ENCODE peak calls at places on chromosomes 12 and 14, in seven cellular contexts. U is GM12878, Q is SK-N-SH, R is HCT116, O is K562, D is GM23338, E is HepG2. J is an unnamed sample.

GRCh38 chr14:36052681-36053080 is 123.8 kb downstream of the PTCSC3 start:
- DNase-seq in U (no peak), Q (no peak), R (no peak), O (no peak), D (no peak), E (no peak), J (no peak)

GRCh38 chr14:88386395-88386794 is 938 bp downstream of the SPATA7 start:
- DNase-seq in U (no peak), Q (no peak), R (no peak), O (no peak), D (no peak), E (no peak), J (no peak)

GRCh38 chr12:103780093-103780440 is 61.0 kb downstream of the NT5DC3 start:
- DNase-seq in U (no peak), Q (no peak), R (no peak), O (no peak), D (no peak), E (no peak), J (no peak)

GRCh38 chr12:15770581-15770980 is 18.6 kb downstream of the EPS8 start:
- DNase-seq in U (no peak), Q (no peak), R (no peak), O (no peak), D (no peak), E (no peak), J (no peak)

GRCh38 chr12:109493090-109493489 is 15.7 kb downstream of the UBE3B start:
- DNase-seq in U (no peak), Q (no peak), R (no peak), O (no peak), D (no peak), E (no peak), J (no peak)

GRCh38 chr12:108374596-108375320 is 35.6 kb upstream of the CMKLR1 start:
- DNase-seq in U (no peak), Q (no peak), R (no peak), O (no peak), D (no peak), E (no peak), J (no peak)

GRCh38 chr12:115433014-115433634 is 749.1 kb upstream of the TBX3 start:
- DNase-seq in U (no peak), Q (no peak), R (no peak), O (no peak), D (peak), E (peak), J (no peak)

GRCh38 chr12:89862511-89863331 is 154.1 kb upstream of the ATP2B1 start:
- DNase-seq in U (peak), Q (no peak), R (no peak), O (peak), D (no peak), E (no peak), J (peak)

GRCh38 chr12:94265521-94265920 is 117.1 kb downstream of the PLXNC1 start:
- DNase-seq in U (no peak), Q (no peak), R (no peak), O (no peak), D (no peak), E (no peak), J (no peak)

GRCh38 chr12:42498549-42499247 is 90.8 kb downstream of the PRICKLE1 start:
- DNase-seq in U (no peak), Q (no peak), R (no peak), O (no peak), D (no peak), E (no peak), J (no peak)

GRCh38 chr14:58709949-58710348 is 72.2 kb downstream of the DACT1 start:
- DNase-seq in U (no peak), Q (no peak), R (no peak), O (no peak), D (no peak), E (no peak), J (no peak)

GRCh38 chr12:56601503-56601902 is 28.6 kb downstream of the BAZ2A start:
- DNase-seq in U (no peak), Q (peak), R (no peak), O (peak), D (peak), E (no peak), J (peak)

GRCh38 chr12:51917746-51918453 is 10.6 kb downstream of the ACVRL1 start:
- DNase-seq in U (no peak), Q (peak), R (no peak), O (peak), D (no peak), E (no peak), J (no peak)

GRCh38 chr14:50823763-50824636 is 7.0 kb downstream of the NIN start:
- DNase-seq in U (peak), Q (no peak), R (no peak), O (no peak), D (peak), E (no peak), J (no peak)

GRCh38 chr14:45698462-45699134 is 445.6 kb upstream of the MIS18BP1 start:
- DNase-seq in U (no peak), Q (no peak), R (no peak), O (no peak), D (no peak), E (no peak), J (no peak)

DNA sequence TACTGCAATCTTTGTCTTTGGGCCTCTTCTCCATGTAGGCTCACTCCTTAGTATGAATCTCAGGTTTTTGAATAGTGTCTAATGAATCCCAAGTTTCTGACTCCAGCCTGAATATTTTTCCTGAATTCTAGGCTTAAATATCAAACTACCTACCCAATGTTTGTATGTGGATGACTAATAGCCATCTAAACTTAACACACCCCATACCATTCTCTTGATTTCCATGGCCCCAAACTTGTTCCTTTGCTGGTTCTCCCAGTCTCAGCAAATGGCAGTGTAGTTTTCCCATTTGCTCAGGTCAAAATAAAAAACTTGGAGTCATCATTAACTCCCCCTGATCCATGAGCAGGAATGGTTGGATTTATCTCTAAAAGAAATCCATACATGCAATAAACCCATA is 18.8 kb upstream of the SDR39U1 start:
- DNase-seq in U (no peak), Q (no peak), R (no peak), O (no peak), D (no peak), E (no peak), J (no peak)
- H3K4me3 ChIP-seq in U (no peak), Q (no peak), R (no peak), O (no peak), D (no peak), E (no peak), J (no peak)

DNA sequence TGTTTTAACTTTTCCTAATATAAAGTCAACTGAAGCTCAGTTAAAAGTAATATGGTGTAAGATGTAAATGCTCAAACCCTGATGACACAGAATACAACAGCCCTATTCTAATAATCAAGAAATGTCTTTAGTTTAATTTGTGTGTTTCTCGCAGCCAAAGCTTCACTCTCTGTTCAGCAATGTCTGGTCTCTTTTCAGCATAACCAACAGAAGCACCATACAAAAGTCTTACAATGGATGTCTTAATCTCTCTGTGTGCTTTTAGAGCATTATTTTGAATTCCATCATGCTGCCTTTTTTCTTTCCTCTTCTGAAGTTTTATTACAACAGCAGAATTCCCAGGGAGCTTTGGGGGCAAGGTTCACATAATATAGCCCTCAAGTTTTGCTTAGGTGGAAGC is 210.2 kb upstream of the NPAS3 start:
- DNase-seq in U (no peak), Q (no peak), R (no peak), O (no peak), D (no peak), E (no peak), J (no peak)
- TF ChIP-seq POLR2AphosphoS5 in U (no peak), Q (no peak), R (no peak), O (no peak), D (no peak), E (no peak), J (no peak)

GRCh38 chr12:27635349-27635972 is 60.8 kb upstream of the REP15 start:
- DNase-seq in U (no peak), Q (peak), R (peak), O (peak), D (peak), E (peak), J (no peak)
- TF ChIP-seq REST in U (no peak), Q (no peak), R (no peak), O (no peak), D (no peak), E (no peak), J (no peak)

DNA sequence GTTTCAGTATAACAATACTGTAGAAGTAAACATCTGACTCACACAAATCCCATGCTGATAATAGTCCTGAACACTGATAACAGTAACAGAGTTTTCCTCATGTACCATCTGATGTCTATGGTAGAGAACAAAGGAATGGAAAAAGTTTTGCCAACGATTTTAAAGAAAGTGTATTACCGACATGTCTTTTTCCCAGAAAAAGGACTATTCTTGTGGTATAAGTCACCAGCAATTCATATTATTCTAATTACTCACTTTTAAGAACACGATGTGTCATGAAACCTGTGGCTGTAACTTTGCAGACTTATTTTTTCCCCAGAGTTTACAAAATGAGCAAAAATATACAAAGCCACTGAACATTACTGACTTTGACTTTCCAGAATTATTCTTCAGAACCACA is 40.1 kb upstream of the DCN start:
- DNase-seq in U (no peak), Q (no peak), R (no peak), O (no peak), D (no peak), E (no peak), J (no peak)
- H3K4me3 ChIP-seq in U (no peak), Q (no peak), R (no peak), O (no peak), D (no peak), E (no peak), J (no peak)

GRCh38 chr14:104973215-104974145 is 4.7 kb downstream of the AHNAK2 start:
- DNase-seq in U (no peak), Q (no peak), R (peak), O (no peak), D (no peak), E (no peak), J (no peak)
- TF ChIP-seq POLR2AphosphoS5 in U (no peak), Q (peak), R (peak), O (no peak), D (no peak), E (no peak), J (no peak)

GRCh38 chr12:3127832-3128231 is 50.7 kb downstream of the TSPAN9 start:
- DNase-seq in U (no peak), Q (no peak), R (no peak), O (no peak), D (no peak), E (no peak), J (no peak)

GRCh38 chr12:3131129-3131528 is 54.0 kb downstream of the TSPAN9 start:
- DNase-seq in U (no peak), Q (no peak), R (no peak), O (no peak), D (no peak), E (no peak), J (no peak)

GRCh38 chr12:3128498-3129293 is 51.5 kb downstream of the TSPAN9 start:
- DNase-seq in U (no peak), Q (no peak), R (no peak), O (no peak), D (no peak), E (no peak), J (no peak)

GRCh38 chr12:3130053-3130805 is 53.0 kb downstream of the TSPAN9 start:
- DNase-seq in U (no peak), Q (peak), R (no peak), O (no peak), D (no peak), E (no peak), J (peak)

DNA sequence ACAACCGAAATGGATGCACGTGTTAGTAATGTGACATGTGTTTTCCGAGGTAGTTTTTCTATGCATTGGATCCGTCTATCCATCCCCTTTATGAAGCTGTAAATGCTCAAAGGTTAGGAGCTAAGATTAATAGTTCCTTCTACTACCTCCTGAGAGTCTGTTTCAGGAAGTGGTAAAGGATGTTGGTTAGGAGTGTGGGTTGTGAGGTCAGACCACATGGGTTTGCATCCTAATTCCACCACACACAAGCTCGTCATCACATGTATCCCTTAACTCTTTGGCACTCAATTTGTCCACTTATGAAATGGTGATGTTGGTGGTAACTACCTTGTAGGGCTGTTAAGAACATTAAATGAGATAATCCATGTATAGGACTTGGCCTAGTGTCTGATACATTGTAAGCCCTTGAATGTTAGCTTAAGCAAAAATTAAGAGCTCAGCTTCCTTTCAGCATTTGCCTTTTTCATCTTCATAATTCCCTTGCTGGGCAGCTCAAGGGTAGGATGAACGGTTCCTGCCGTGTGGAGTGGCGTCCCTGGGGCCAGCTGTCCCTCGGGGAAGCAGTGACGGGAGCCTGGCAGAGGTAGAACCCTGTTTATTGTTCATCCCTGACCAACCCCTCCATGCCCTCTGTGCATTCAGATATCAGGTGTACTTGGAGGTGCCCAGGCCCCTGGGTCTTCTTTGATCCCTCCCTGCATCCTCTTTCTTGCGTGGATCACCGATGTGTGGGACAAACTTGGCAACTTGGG is 52.3 kb downstream of the TSPAN9 start:
- DNase-seq in U (peak), Q (no peak), R (no peak), O (no peak), D (no peak), E (no peak), J (peak)
- TF ChIP-seq REST in U (no peak), Q (no peak), R (no peak), O (no peak), D (no peak), E (no peak), J (no peak)

DNA sequence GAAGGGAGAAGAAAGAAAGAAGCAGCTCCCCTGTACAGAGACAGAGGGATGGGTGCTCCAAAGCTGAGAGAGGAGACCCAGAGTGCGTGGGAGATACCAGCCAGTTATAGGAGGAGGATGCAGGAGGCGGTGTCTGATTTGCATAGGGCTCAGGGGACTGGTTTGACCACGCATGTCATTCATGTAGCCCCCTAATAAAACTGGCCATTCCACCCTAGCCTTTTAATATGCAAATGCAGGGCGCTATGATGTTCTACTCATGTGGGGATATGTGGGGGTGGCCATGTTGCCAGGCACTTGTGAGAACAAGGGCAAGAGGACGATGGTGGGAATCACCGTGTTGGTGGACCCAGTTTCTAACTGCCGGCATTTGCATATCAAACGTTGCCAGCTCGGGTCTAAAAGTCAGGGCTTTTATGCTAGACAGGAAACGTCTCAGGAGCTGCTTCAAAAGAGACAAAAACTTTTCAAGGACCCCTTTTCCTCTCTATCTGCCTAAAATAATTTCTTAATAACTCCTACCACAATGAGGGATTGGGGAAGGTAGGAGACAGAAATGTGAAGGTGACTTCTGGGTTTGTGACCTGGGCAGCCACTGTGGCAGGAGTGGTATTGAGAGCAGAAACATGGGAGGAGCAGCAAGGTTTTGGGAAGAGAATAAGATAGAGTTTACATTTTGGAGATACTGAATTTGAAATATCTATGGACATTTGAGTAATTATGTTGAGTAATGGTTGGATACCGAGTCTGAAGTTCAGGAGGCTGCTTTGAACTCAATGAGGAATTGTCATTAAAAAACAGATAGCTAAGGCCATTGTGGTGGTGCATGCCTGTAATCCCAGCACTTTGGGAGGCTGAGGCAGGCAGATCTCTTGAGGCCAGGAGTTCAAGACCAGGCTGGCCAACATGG is 2.2 kb upstream of the ATXN3 start:
- DNase-seq in U (no peak), Q (no peak), R (no peak), O (peak), D (peak), E (peak), J (no peak)
- H3K4me3 ChIP-seq in U (no peak), Q (no peak), R (no peak), O (peak), D (peak), E (peak), J (no peak)

GRCh38 chr12:124747426-124748161 is 116.1 kb downstream of the SCARB1 start:
- DNase-seq in U (peak), Q (no peak), R (no peak), O (no peak), D (no peak), E (peak), J (no peak)
- TF ChIP-seq POLR2AphosphoS5 in U (no peak), Q (no peak), R (no peak), O (no peak), D (no peak), E (no peak), J (no peak)

DNA sequence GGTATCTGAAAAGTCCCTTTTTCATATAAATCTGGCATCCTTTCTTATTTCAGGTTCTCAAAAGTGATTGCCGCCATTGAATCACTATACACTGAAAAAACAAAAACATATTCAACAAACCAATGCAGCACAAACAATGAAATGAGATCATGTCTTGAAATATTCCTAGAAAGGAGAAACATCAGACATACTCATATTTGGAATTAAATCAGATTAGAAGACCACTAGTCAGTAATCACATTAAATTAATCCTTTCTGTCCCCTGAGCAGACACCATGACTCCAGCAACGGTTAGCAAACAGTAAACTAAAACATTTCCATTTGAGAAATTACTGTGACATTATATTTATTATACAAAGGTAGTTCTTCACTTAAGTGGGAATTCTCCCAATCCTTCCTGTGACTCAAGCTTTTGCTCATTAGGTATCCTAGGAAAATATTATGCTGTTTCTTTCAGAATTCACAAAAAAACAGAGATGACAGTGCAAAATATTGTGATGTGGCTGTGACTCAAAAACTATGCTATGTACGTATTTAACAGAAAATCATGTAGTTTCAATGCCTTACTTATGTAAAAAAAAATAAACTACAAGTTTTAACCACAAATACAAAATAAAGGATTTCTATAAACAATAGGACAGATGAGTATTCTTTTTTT is 29.7 kb downstream of the CPNE8 start:
- DNase-seq in U (no peak), Q (peak), R (no peak), O (no peak), D (no peak), E (no peak), J (no peak)
- TF ChIP-seq REST in U (no peak), Q (no peak), R (no peak), O (no peak), D (no peak), E (no peak), J (no peak)

GRCh38 chr12:113474635-113475436 is 3.2 kb upstream of the LHX5 start:
- DNase-seq in U (no peak), Q (peak), R (no peak), O (no peak), D (no peak), E (no peak), J (no peak)
- H3K4me3 ChIP-seq in U (no peak), Q (no peak), R (no peak), O (no peak), D (peak), E (no peak), J (no peak)

J was measured in HL-60.